ENCODE peak calls at places on chromosomes 1 and 21, in nine cellular contexts. X is activated CD4-positive, alpha-beta T cell treated with anti-CD3 and anti-CD28 coated beads for 36 hours; M is EL; C is MM.1S; E is uterus; G is mucosa of descending colon; R is left lung; Y is nephron progenitor cell; Z is HTR-8/SVneo. U is an unnamed sample.

GRCh38 chr1:169204184-169204583 is 97.7 kb downstream of the ATP1B1 start:
- DNase-seq in X (no peak), M (no peak), C (no peak), E (no peak), G (no peak), R (no peak), Y (no peak), Z (no peak), U (no peak)

GRCh38 chr1:199113265-199113869 is 474.5 kb downstream of the PTPRC start:
- DNase-seq in X (peak; percentile 79), M (peak; percentile 58), C (peak; percentile 75), E (no peak), G (peak; percentile 77), R (peak; percentile 55), Y (peak; percentile 29), Z (peak; percentile 7), U (peak; percentile 55)

GRCh38 chr1:36306210-36306901 is at the start of gene SH3D21:
- DNase-seq in X (peak; percentile 79), M (peak; percentile 39), C (peak; percentile 42), E (peak; percentile 44), G (peak; percentile 81), R (peak; percentile 90), Y (peak; percentile 62), Z (no peak), U (no peak)

GRCh38 chr1:154453577-154454352 is 48.3 kb upstream of the TDRD10 start:
- DNase-seq in X (peak; percentile 36), M (peak; percentile 80), C (no peak), E (no peak), G (no peak), R (no peak), Y (no peak), Z (peak; percentile 39), U (no peak)

GRCh38 chr1:98947071-98947470 is 57.6 kb downstream of the PLPPR5 start:
- DNase-seq in X (no peak), M (no peak), C (no peak), E (no peak), G (no peak), R (no peak), Y (no peak), Z (no peak), U (no peak)

GRCh38 chr1:85334962-85335361 is 58.5 kb upstream of the BCL10 start:
- DNase-seq in X (no peak), M (peak; percentile 33), C (peak; percentile 37), E (no peak), G (no peak), R (no peak), Y (no peak), Z (no peak), U (no peak)

GRCh38 chr1:150555971-150556865 is 7.0 kb downstream of the ADAMTSL4 start:
- DNase-seq in X (no peak), M (no peak), C (no peak), E (no peak), G (no peak), R (no peak), Y (no peak), Z (no peak), U (no peak)

GRCh38 chr1:239386453-239387303 is at the start of gene CHRM3:
- DNase-seq in X (peak; percentile 54), M (peak; percentile 77), C (peak; percentile 82), E (peak; percentile 29), G (peak; percentile 86), R (peak; percentile 86), Y (peak; percentile 70), Z (peak; percentile 77), U (peak; percentile 13)

GRCh38 chr1:211088156-211088555 is 45.8 kb downstream of the KCNH1 start:
- DNase-seq in X (no peak), M (no peak), C (no peak), E (no peak), G (no peak), R (no peak), Y (no peak), Z (no peak), U (no peak)

GRCh38 chr1:109034382-109034781 is 7.5 kb downstream of the WDR47 start:
- DNase-seq in X (no peak), M (no peak), C (no peak), E (no peak), G (no peak), R (no peak), Y (no peak), Z (no peak), U (no peak)

GRCh38 chr1:161763522-161764098 is 2.5 kb upstream of the ATF6 start:
- DNase-seq in X (peak; percentile 65), M (peak; percentile 25), C (peak; percentile 73), E (no peak), G (peak; percentile 45), R (no peak), Y (peak; percentile 16), Z (no peak), U (peak; percentile 46)

GRCh38 chr1:186680031-186681012 is at the start of gene PTGS2:
- DNase-seq in X (peak; percentile 72), M (peak; percentile 93), C (peak; percentile 91), E (peak; percentile 84), G (peak; percentile 76), R (peak; percentile 94), Y (peak; percentile 74), Z (peak; percentile 63), U (no peak)

GRCh38 chr21:18298228-18298627 is 53.6 kb downstream of the CHODL start:
- DNase-seq in X (no peak), M (no peak), C (no peak), E (no peak), G (no peak), R (no peak), Y (no peak), Z (no peak), U (no peak)

GRCh38 chr1:193104496-193104905 is 713 bp downstream of the GLRX2 start:
- DNase-seq in X (peak; percentile 53), M (peak; percentile 74), C (peak; percentile 25), E (peak; percentile 27), G (peak; percentile 53), R (peak; percentile 92), Y (peak; percentile 46), Z (peak; percentile 41), U (peak; percentile 64)

GRCh38 chr1:44316231-44316759 is 38.8 kb downstream of the ERI3 start:
- DNase-seq in X (no peak), M (no peak), C (no peak), E (no peak), G (no peak), R (no peak), Y (no peak), Z (no peak), U (no peak)

GRCh38 chr21:43712268-43712942 is 6.5 kb upstream of the PDXK start:
- DNase-seq in X (no peak), M (peak; percentile 78), C (no peak), E (no peak), G (peak; percentile 91), R (no peak), Y (no peak), Z (peak; percentile 64), U (no peak)

GRCh38 chr1:65141394-65141793 is 6.6 kb upstream of the AK4 start:
- DNase-seq in X (no peak), M (peak; percentile 69), C (no peak), E (no peak), G (peak; percentile 46), R (no peak), Y (no peak), Z (no peak), U (peak; percentile 5)

GRCh38 chr1:77978293-77978968 is 441 bp downstream of the FUBP1 start:
- DNase-seq in X (peak; percentile 86), M (peak; percentile 96), C (peak; percentile 95), E (peak; percentile 56), G (peak; percentile 86), R (no peak), Y (peak; percentile 51), Z (no peak), U (peak; percentile 94)

GRCh38 chr1:157596384-157596783 is 1.5 kb downstream of the FCRL4 start:
- DNase-seq in X (no peak), M (no peak), C (peak; percentile 59), E (no peak), G (no peak), R (no peak), Y (no peak), Z (no peak), U (no peak)

GRCh38 chr21:45060089-45060488 is 14.3 kb upstream of the ADARB1 start:
- DNase-seq in X (no peak), M (no peak), C (peak; percentile 62), E (no peak), G (no peak), R (no peak), Y (no peak), Z (no peak), U (no peak)